ENCODE peak calls at places on chromosomes 3 and 15, in five cellular contexts. A, X, C, J and Y are unnamed samples. For H3K4me1 and H3K36me3, the result is how much of the 10 kb centered on the place peaks cover.

GRCh38 chr3:146655333-146655996 is 50.3 kb upstream of the PLSCR5 start:
- DNase-seq in C (no peak), X (no peak), A (no peak), J (no peak), Y (no peak)

GRCh38 chr3:71994203-71994602 is 209.3 kb upstream of the PROK2 start:
- DNase-seq in A (no peak), J (no peak), X (no peak), C (no peak), Y (no peak)

GRCh38 chr3:113269661-113270060 is 58.3 kb downstream of the BOC start:
- DNase-seq in X (no peak), J (no peak), C (no peak), A (no peak), Y (no peak)

GRCh38 chr3:182980204-182981037 is at the start of gene DCUN1D1:
- DNase-seq in J (peak), X (peak), A (peak), C (peak), Y (peak)

GRCh38 chr3:81497565-81497964 is 263.9 kb downstream of the GBE1 start:
- DNase-seq in X (no peak), J (no peak), A (no peak), C (no peak), Y (no peak)

GRCh38 chr3:194339356-194339755 is 11.8 kb downstream of the CPN2 start:
- DNase-seq in C (no peak), A (no peak), X (no peak), J (no peak), Y (no peak)

GRCh38 chr15:42129364-42129763 is 27.1 kb downstream of the PLA2G4F start:
- DNase-seq in J (no peak), C (no peak), X (no peak), A (no peak), Y (no peak)

GRCh38 chr3:117102441-117102840 is 392.9 kb downstream of the TUSC7 start:
- DNase-seq in C (no peak), X (no peak), A (no peak), J (no peak), Y (no peak)

GRCh38 chr3:142274908-142275307 is 49.5 kb upstream of the GK5 start:
- DNase-seq in A (no peak), X (no peak), J (no peak), C (no peak), Y (no peak)

GRCh38 chr3:28936154-28936553 is 344.7 kb upstream of the RBMS3 start:
- DNase-seq in X (no peak), A (no peak), J (no peak), C (no peak), Y (no peak)

GRCh38 chr3:172685331-172686214 is 25.3 kb downstream of the NCEH1 start:
- DNase-seq in A (no peak), J (no peak), C (no peak), X (no peak), Y (no peak)

GRCh38 chr3:136735103-136735502 is 17.1 kb downstream of the STAG1 start:
- DNase-seq in X (no peak), A (no peak), C (no peak), J (no peak), Y (no peak)

GRCh38 chr3:149215474-149215873 is 6.2 kb downstream of the CP start:
- DNase-seq in X (no peak), A (no peak), J (no peak), C (no peak), Y (no peak)

GRCh38 chr15:82851981-82852511 is 42.6 kb downstream of the WHAMM start:
- DNase-seq in J (no peak), A (no peak), X (no peak), C (no peak), Y (no peak)

GRCh38 chr15:82656641-82657266 is 9.6 kb upstream of the CPEB1 start:
- DNase-seq in X (no peak), C (no peak), A (no peak), J (no peak), Y (no peak)

GRCh38 chr3:18649666-18650363 is 224.7 kb upstream of the SATB1 start:
- DNase-seq in C (no peak), A (no peak), X (no peak), J (no peak), Y (peak)

GRCh38 chr3:193798097-193798496 is 205.1 kb downstream of the OPA1 start:
- DNase-seq in C (no peak), J (no peak), X (no peak), A (no peak), Y (no peak)

GRCh38 chr15:68317281-68318007 is 39.9 kb downstream of the FEM1B start:
- DNase-seq in J (no peak), C (no peak), A (no peak), X (no peak), Y (no peak)

GRCh38 chr15:74302821-74303359 is 64.6 kb downstream of the CYP11A1 start:
- DNase-seq in C (no peak), X (no peak), J (peak), A (no peak), Y (no peak)

GRCh38 chr3:158384019-158384418 is 187.0 kb upstream of the MLF1 start:
- DNase-seq in A (no peak), J (no peak), X (no peak), C (no peak), Y (no peak)

GRCh38 chr3:182259579-182259978 is 533.7 kb upstream of the ATP11B start:
- DNase-seq in C (no peak), X (no peak), J (peak), A (no peak), Y (no peak)

GRCh38 chr3:98985406-98985805 is 83.9 kb upstream of the DCBLD2 start:
- DNase-seq in C (no peak), A (no peak), X (no peak), J (no peak), Y (no peak)

GRCh38 chr3:58370407-58370806 is 37.7 kb downstream of the PXK start:
- DNase-seq in C (no peak), X (no peak), A (no peak), J (no peak), Y (no peak)

GRCh38 chr15:39833515-39833981 is 50.9 kb upstream of the FSIP1 start:
- DNase-seq in J (no peak), C (no peak), X (no peak), A (no peak), Y (no peak)

GRCh38 chr3:40741729-40742128 is 217.0 kb downstream of the ZNF621 start:
- DNase-seq in J (no peak), A (peak), X (no peak), C (no peak), Y (no peak)

GRCh38 chr3:49271047-49271446 is 6.0 kb downstream of the C3orf62 start:
- DNase-seq in X (no peak), A (no peak), C (no peak), J (no peak), Y (no peak)

GRCh38 chr3:9377981-9378380 is 15.1 kb downstream of the THUMPD3 start:
- DNase-seq in A (no peak), X (no peak), C (no peak), J (no peak), Y (no peak)

GRCh38 chr3:55676643-55677042 is 189.5 kb upstream of the WNT5A start:
- DNase-seq in J (no peak), C (no peak), A (no peak), X (no peak), Y (no peak)

GRCh38 chr15:62901916-62902554 is 140.5 kb upstream of the TPM1 start:
- DNase-seq in X (no peak), C (no peak), J (no peak), A (no peak), Y (no peak)

GRCh38 chr3:128592891-128593290 is 57.7 kb downstream of the RPN1 start:
- DNase-seq in A (no peak), C (no peak), X (no peak), J (no peak), Y (no peak)

GRCh38 chr15:101258238-101259144 is 6.6 kb upstream of the CHSY1 start:
- DNase-seq in X (peak), A (peak), C (peak), J (no peak), Y (peak)

GRCh38 chr3:172982731-172983364 is 158.2 kb downstream of the SPATA16 start:
- DNase-seq in C (no peak), X (no peak), A (no peak), J (no peak), Y (no peak)

GRCh38 chr15:81133782-81134461 is at the start of gene CFAP161:
- DNase-seq in X (no peak), A (peak), J (peak), C (no peak), Y (no peak)

GRCh38 chr3:32381922-32382321 is 9.7 kb upstream of the CMTM7 start:
- DNase-seq in J (no peak), C (no peak), X (no peak), A (no peak), Y (no peak)

GRCh38 chr3:47251689-47252088 is 30.9 kb downstream of the KIF9 start:
- DNase-seq in A (no peak), X (no peak), C (no peak), J (no peak), Y (no peak)

GRCh38 chr3:129161860-129162271 is 1.0 kb upstream of the ISY1 start:
- DNase-seq in J (no peak), X (no peak), C (no peak), A (peak), Y (no peak)

GRCh38 chr3:67635806-67636205 is 18.6 kb downstream of the SUCLG2 start:
- DNase-seq in C (no peak), J (no peak), A (no peak), X (no peak), Y (no peak)

GRCh38 chr3:119695480-119695879 is 7.3 kb upstream of the CFAP91 start:
- DNase-seq in J (no peak), A (no peak), X (no peak), C (no peak), Y (no peak)

GRCh38 chr3:176767385-176767784 is 429.9 kb downstream of the TBL1XR1 start:
- DNase-seq in C (no peak), A (no peak), J (no peak), X (no peak), Y (no peak)
- H3K27ac ChIP-seq in C (no peak), A (no peak), J (no peak), X (no peak), Y (no peak)

DNA sequence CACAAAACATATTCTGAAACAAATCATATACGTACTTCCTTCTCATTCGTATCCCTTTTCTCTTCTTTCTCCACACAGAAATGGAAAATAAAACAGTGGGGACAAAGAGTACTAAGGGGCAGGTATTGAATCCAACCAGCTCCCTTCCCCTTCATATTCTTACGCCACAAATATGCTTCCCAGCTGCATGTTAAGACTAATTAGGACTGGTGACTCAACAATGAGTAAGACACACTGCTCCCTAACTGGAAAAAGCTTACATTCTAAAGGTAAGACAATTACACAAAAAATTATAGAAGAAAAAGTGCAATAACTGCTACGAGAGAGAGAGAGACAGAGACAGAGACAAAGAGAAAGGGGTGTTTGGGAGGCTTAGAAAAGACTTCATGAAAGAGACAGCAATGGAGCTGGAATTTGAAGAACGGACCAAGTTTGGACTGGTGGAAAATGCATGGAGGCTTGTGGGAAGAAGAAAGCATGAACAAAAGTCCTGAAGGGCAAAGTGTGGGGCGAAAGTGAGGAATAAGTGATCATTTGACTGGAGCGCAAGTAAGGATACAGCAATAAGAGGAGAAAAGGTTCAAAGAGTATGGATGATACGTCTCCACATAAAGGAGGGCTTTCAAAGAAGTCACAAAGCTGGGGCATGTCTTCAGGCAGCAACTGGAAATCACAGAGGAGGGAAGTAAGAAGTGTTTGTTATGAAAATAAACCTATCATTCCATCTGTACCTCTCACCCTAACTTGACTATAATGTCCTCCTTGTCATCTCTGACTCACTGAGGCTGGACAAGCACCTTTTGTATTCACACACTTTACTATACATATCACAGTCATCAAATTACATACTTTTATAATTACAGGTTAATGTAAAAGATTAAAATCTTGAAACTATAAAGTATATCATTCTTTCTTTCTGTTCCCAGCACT is 49.2 kb downstream of the RYK start:
- DNase-seq in A (no peak), C (no peak), J (no peak), X (no peak), Y (no peak)
- H3K4me1 ChIP-seq in A (under half), C (under half), J (under half), X (under half), Y (under half)

DNA sequence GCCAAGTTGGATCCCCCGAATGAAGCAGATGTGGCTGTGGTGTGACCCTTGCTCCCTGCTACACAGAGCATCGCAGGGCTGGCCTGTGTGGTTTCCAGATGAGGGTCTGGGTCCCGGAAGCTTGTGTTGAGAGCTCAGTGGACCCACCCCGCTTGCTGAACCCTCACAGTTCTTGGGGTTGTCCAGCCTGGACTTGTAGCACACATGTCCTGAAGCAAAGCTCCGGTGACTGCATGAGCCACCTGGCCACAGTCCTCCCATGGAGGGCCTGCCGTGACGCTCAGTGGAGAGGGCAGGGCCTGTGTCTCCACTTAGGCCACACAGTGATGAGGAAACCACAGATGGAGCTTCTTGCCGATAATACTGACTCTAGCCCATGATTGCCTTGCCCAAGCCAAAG is 62.7 kb downstream of the RGMA start:
- DNase-seq in J (no peak), C (no peak), A (no peak), X (no peak), Y (no peak)
- H3K36me3 ChIP-seq in J (under half), C (under half), A (under half), X (half or more), Y (half or more)

DNA sequence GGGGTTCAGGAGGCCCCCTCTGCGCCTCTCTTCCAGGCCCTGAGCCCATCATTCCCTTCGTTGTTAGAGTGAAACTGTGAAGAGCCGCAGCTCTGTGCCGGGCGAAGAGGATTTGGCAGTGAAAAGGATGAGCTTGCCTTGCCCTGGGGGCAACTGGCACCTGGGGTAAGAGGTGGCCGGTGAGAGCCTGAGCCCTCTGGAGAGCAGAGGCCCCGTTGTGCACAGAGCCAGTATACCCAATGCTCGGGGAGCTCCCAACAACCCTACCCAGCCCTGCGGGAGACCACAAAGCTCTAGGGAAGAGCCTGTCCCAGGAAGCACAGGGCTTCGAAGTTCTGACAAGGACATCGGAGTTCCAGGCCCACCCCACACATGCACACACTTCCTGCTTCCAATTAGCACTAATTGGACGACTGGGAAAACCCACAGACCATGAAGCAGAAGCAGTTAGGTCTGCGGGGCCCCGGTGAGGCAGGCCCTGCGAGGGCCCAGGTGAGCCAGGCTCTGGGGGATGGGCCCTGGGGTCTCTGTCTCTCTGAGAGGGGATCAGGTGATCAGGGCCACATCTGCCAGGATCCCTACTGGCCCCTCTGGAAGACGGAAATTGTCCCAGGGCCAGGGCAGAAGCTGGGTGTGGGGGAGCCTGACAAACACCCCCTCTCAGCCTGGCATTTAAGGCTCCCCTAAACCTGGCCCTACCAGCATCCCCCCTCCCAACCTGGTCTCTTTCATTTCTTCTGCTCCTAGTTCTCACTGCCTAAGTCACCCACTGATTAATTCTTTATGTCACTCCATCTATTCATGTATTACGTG is 27.9 kb upstream of the SFMBT1 start:
- DNase-seq in C (no peak), A (no peak), J (no peak), X (no peak), Y (no peak)
- H3K27ac ChIP-seq in C (peak), A (no peak), J (peak), X (peak), Y (peak)

GRCh38 chr3:177123820-177124219 is 73.5 kb downstream of the TBL1XR1 start:
- DNase-seq in X (no peak), A (no peak), C (no peak), J (no peak), Y (no peak)
- H3K4me1 ChIP-seq in X (under half), A (under half), C (under half), J (under half), Y (under half)

GRCh38 chr3:39062180-39062579 is 10.4 kb downstream of the WDR48 start:
- DNase-seq in C (no peak), J (no peak), X (no peak), A (no peak), Y (no peak)

GRCh38 chr3:39067286-39067685 is 15.5 kb downstream of the WDR48 start:
- DNase-seq in X (no peak), A (no peak), C (no peak), J (no peak), Y (no peak)

GRCh38 chr3:39063143-39063542 is 11.3 kb downstream of the WDR48 start:
- DNase-seq in J (no peak), C (no peak), A (no peak), X (no peak), Y (no peak)

GRCh38 chr3:39065197-39065596 is 13.4 kb downstream of the WDR48 start:
- DNase-seq in A (peak), C (no peak), J (no peak), X (no peak), Y (peak)

GRCh38 chr3:39064646-39065045 is 12.8 kb downstream of the WDR48 start:
- DNase-seq in X (no peak), J (no peak), A (no peak), C (no peak), Y (no peak)
- H3K36me3 ChIP-seq in X (under half), J (under half), A (under half), C (under half), Y (under half)